ENCODE peak calls at places on chromosomes 6 and 20, in seven cellular contexts. One of them, this sample, is unnamed.

GRCh38 chr6:97459986-97460385 is 177.0 kb upstream of the MMS22L start:
- DNase-seq in adrenal gland: no peak
- DNase-seq in KG1: no peak
- DNase-seq in left lung: no peak
- DNase-seq in renal cortical epithelial cell: no peak
- DNase-seq in thyroid gland: no peak
- DNase-seq in cardiac muscle cell: no peak
- DNase-seq in this sample: no peak

GRCh38 chr6:97396880-97397279 is 113.9 kb upstream of the MMS22L start:
- DNase-seq in adrenal gland: no peak
- DNase-seq in KG1: no peak
- DNase-seq in left lung: no peak
- DNase-seq in renal cortical epithelial cell: no peak
- DNase-seq in thyroid gland: no peak
- DNase-seq in cardiac muscle cell: no peak
- DNase-seq in this sample: no peak

GRCh38 chr6:18186033-18186432 is 30.8 kb downstream of the KDM1B start:
- DNase-seq in adrenal gland: no peak
- DNase-seq in KG1: no peak
- DNase-seq in left lung: peak; percentile 66
- DNase-seq in renal cortical epithelial cell: peak; percentile 31
- DNase-seq in thyroid gland: peak; percentile 96
- DNase-seq in cardiac muscle cell: peak; percentile 22
- DNase-seq in this sample: no peak

GRCh38 chr6:137011406-137011805 is 33.4 kb downstream of the IL20RA start:
- DNase-seq in adrenal gland: no peak
- DNase-seq in KG1: no peak
- DNase-seq in left lung: no peak
- DNase-seq in renal cortical epithelial cell: no peak
- DNase-seq in thyroid gland: no peak
- DNase-seq in cardiac muscle cell: no peak
- DNase-seq in this sample: peak; percentile 7

GRCh38 chr20:10731190-10731955 is 57.6 kb upstream of the JAG1 start:
- DNase-seq in adrenal gland: no peak
- DNase-seq in KG1: no peak
- DNase-seq in left lung: no peak
- DNase-seq in renal cortical epithelial cell: peak; percentile 46
- DNase-seq in thyroid gland: no peak
- DNase-seq in cardiac muscle cell: no peak
- DNase-seq in this sample: no peak

GRCh38 chr6:67451874-67452273 is 1183.2 kb upstream of the ADGRB3 start:
- DNase-seq in adrenal gland: no peak
- DNase-seq in KG1: no peak
- DNase-seq in left lung: no peak
- DNase-seq in renal cortical epithelial cell: no peak
- DNase-seq in thyroid gland: no peak
- DNase-seq in cardiac muscle cell: no peak
- DNase-seq in this sample: no peak

GRCh38 chr20:63293456-63293855 is 470 bp downstream of the COL20A1 start:
- DNase-seq in adrenal gland: no peak
- DNase-seq in KG1: no peak
- DNase-seq in left lung: no peak
- DNase-seq in renal cortical epithelial cell: no peak
- DNase-seq in thyroid gland: no peak
- DNase-seq in cardiac muscle cell: no peak
- DNase-seq in this sample: no peak

GRCh38 chr6:31128093-31128676 is 7.9 kb upstream of the CDSN start:
- DNase-seq in adrenal gland: peak; percentile 75
- DNase-seq in KG1: peak; percentile 40
- DNase-seq in left lung: no peak
- DNase-seq in renal cortical epithelial cell: peak; percentile 41
- DNase-seq in thyroid gland: peak; percentile 72
- DNase-seq in cardiac muscle cell: peak; percentile 48
- DNase-seq in this sample: peak; percentile 53

GRCh38 chr6:138765896-138766487 is 7.6 kb upstream of the CCDC28A start:
- DNase-seq in adrenal gland: no peak
- DNase-seq in KG1: no peak
- DNase-seq in left lung: no peak
- DNase-seq in renal cortical epithelial cell: peak; percentile 51
- DNase-seq in thyroid gland: no peak
- DNase-seq in cardiac muscle cell: peak; percentile 67
- DNase-seq in this sample: peak; percentile 62

GRCh38 chr6:88573971-88574370 is 389.4 kb downstream of the RNGTT start:
- DNase-seq in adrenal gland: no peak
- DNase-seq in KG1: no peak
- DNase-seq in left lung: no peak
- DNase-seq in renal cortical epithelial cell: no peak
- DNase-seq in thyroid gland: no peak
- DNase-seq in cardiac muscle cell: no peak
- DNase-seq in this sample: no peak

GRCh38 chr20:38123021-38123587 is 42.0 kb downstream of the TGM2 start:
- DNase-seq in adrenal gland: peak; percentile 58
- DNase-seq in KG1: no peak
- DNase-seq in left lung: no peak
- DNase-seq in renal cortical epithelial cell: no peak
- DNase-seq in thyroid gland: no peak
- DNase-seq in cardiac muscle cell: peak; percentile 53
- DNase-seq in this sample: no peak

GRCh38 chr6:16146527-16146955 is 17.7 kb downstream of the MYLIP start:
- DNase-seq in adrenal gland: no peak
- DNase-seq in KG1: no peak
- DNase-seq in left lung: no peak
- DNase-seq in renal cortical epithelial cell: no peak
- DNase-seq in thyroid gland: no peak
- DNase-seq in cardiac muscle cell: no peak
- DNase-seq in this sample: peak; percentile 59

GRCh38 chr6:159806021-159806458 is 6.0 kb downstream of the PNLDC1 start:
- DNase-seq in adrenal gland: no peak
- DNase-seq in KG1: no peak
- DNase-seq in left lung: no peak
- DNase-seq in renal cortical epithelial cell: peak; percentile 68
- DNase-seq in thyroid gland: no peak
- DNase-seq in cardiac muscle cell: peak; percentile 83
- DNase-seq in this sample: no peak

GRCh38 chr6:139587469-139587868 is 213.0 kb upstream of the CITED2 start:
- DNase-seq in adrenal gland: no peak
- DNase-seq in KG1: no peak
- DNase-seq in left lung: no peak
- DNase-seq in renal cortical epithelial cell: peak; percentile 96
- DNase-seq in thyroid gland: no peak
- DNase-seq in cardiac muscle cell: peak; percentile 79
- DNase-seq in this sample: peak; percentile 86

GRCh38 chr6:144536079-144536478 is 250.9 kb downstream of the UTRN start:
- DNase-seq in adrenal gland: no peak
- DNase-seq in KG1: no peak
- DNase-seq in left lung: no peak
- DNase-seq in renal cortical epithelial cell: no peak
- DNase-seq in thyroid gland: no peak
- DNase-seq in cardiac muscle cell: no peak
- DNase-seq in this sample: no peak

GRCh38 chr6:70299456-70299855 is 3.4 kb downstream of the COL9A1 start:
- DNase-seq in adrenal gland: no peak
- DNase-seq in KG1: no peak
- DNase-seq in left lung: no peak
- DNase-seq in renal cortical epithelial cell: peak; percentile 15
- DNase-seq in thyroid gland: no peak
- DNase-seq in cardiac muscle cell: peak; percentile 35
- DNase-seq in this sample: peak; percentile 23

GRCh38 chr6:87730310-87730709 is 28.3 kb upstream of the AKIRIN2 start:
- DNase-seq in adrenal gland: peak; percentile 89
- DNase-seq in KG1: no peak
- DNase-seq in left lung: peak; percentile 58
- DNase-seq in renal cortical epithelial cell: peak; percentile 28
- DNase-seq in thyroid gland: peak; percentile 18
- DNase-seq in cardiac muscle cell: no peak
- DNase-seq in this sample: no peak

GRCh38 chr20:6501061-6501460 is 266.4 kb upstream of the BMP2 start:
- DNase-seq in adrenal gland: peak; percentile 37
- DNase-seq in KG1: no peak
- DNase-seq in left lung: no peak
- DNase-seq in renal cortical epithelial cell: peak; percentile 97
- DNase-seq in thyroid gland: no peak
- DNase-seq in cardiac muscle cell: peak; percentile 47
- DNase-seq in this sample: peak; percentile 35

GRCh38 chr6:14709066-14709670 is 536.7 kb upstream of the JARID2 start:
- DNase-seq in adrenal gland: no peak
- DNase-seq in KG1: no peak
- DNase-seq in left lung: no peak
- DNase-seq in renal cortical epithelial cell: no peak
- DNase-seq in thyroid gland: no peak
- DNase-seq in cardiac muscle cell: no peak
- DNase-seq in this sample: no peak

GRCh38 chr6:161273356-161273751 is 507 bp downstream of the AGPAT4 start:
- DNase-seq in adrenal gland: no peak
- DNase-seq in KG1: peak; percentile 5
- DNase-seq in left lung: no peak
- DNase-seq in renal cortical epithelial cell: no peak
- DNase-seq in thyroid gland: no peak
- DNase-seq in cardiac muscle cell: peak; percentile 65
- DNase-seq in this sample: peak; percentile 88

GRCh38 chr6:117728626-117729025 is 53.4 kb downstream of the NUS1 start:
- DNase-seq in adrenal gland: no peak
- DNase-seq in KG1: no peak
- DNase-seq in left lung: no peak
- DNase-seq in renal cortical epithelial cell: no peak
- DNase-seq in thyroid gland: no peak
- DNase-seq in cardiac muscle cell: no peak
- DNase-seq in this sample: no peak

GRCh38 chr6:16723833-16724232 is 37.4 kb downstream of the ATXN1 start:
- DNase-seq in adrenal gland: no peak
- DNase-seq in KG1: no peak
- DNase-seq in left lung: no peak
- DNase-seq in renal cortical epithelial cell: peak; percentile 97
- DNase-seq in thyroid gland: no peak
- DNase-seq in cardiac muscle cell: peak; percentile 91
- DNase-seq in this sample: peak; percentile 96

GRCh38 chr20:36399147-36399968 is 93.2 kb downstream of the DLGAP4 start:
- DNase-seq in adrenal gland: peak; percentile 79
- DNase-seq in KG1: no peak
- DNase-seq in left lung: no peak
- DNase-seq in renal cortical epithelial cell: peak; percentile 25
- DNase-seq in thyroid gland: peak; percentile 8
- DNase-seq in cardiac muscle cell: peak; percentile 35
- DNase-seq in this sample: peak; percentile 54

GRCh38 chr6:129719692-129720091 is 9.7 kb upstream of the ARHGAP18 start:
- DNase-seq in adrenal gland: no peak
- DNase-seq in KG1: no peak
- DNase-seq in left lung: no peak
- DNase-seq in renal cortical epithelial cell: no peak
- DNase-seq in thyroid gland: no peak
- DNase-seq in cardiac muscle cell: peak; percentile 76
- DNase-seq in this sample: no peak

GRCh38 chr6:111800821-111801220 is 72.4 kb downstream of the FYN start:
- DNase-seq in adrenal gland: no peak
- DNase-seq in KG1: no peak
- DNase-seq in left lung: no peak
- DNase-seq in renal cortical epithelial cell: no peak
- DNase-seq in thyroid gland: no peak
- DNase-seq in cardiac muscle cell: no peak
- DNase-seq in this sample: no peak

GRCh38 chr6:80250391-80250997 is 144.0 kb downstream of the BCKDHB start:
- DNase-seq in adrenal gland: no peak
- DNase-seq in KG1: no peak
- DNase-seq in left lung: no peak
- DNase-seq in renal cortical epithelial cell: no peak
- DNase-seq in thyroid gland: no peak
- DNase-seq in cardiac muscle cell: peak; percentile 12
- DNase-seq in this sample: no peak

GRCh38 chr6:126723541-126724170 is 383.7 kb downstream of the CENPW start:
- DNase-seq in adrenal gland: no peak
- DNase-seq in KG1: no peak
- DNase-seq in left lung: no peak
- DNase-seq in renal cortical epithelial cell: no peak
- DNase-seq in thyroid gland: no peak
- DNase-seq in cardiac muscle cell: no peak
- DNase-seq in this sample: no peak

GRCh38 chr6:113636357-113636824 is 220.8 kb upstream of the MARCKS start:
- DNase-seq in adrenal gland: no peak
- DNase-seq in KG1: no peak
- DNase-seq in left lung: no peak
- DNase-seq in renal cortical epithelial cell: peak; percentile 51
- DNase-seq in thyroid gland: no peak
- DNase-seq in cardiac muscle cell: peak; percentile 31
- DNase-seq in this sample: peak; percentile 28

GRCh38 chr20:25056601-25057233 is 1.2 kb downstream of the ACSS1 start:
- DNase-seq in adrenal gland: no peak
- DNase-seq in KG1: no peak
- DNase-seq in left lung: peak; percentile 35
- DNase-seq in renal cortical epithelial cell: no peak
- DNase-seq in thyroid gland: peak; percentile 17
- DNase-seq in cardiac muscle cell: peak; percentile 25
- DNase-seq in this sample: no peak

GRCh38 chr20:49824206-49824605 is 11.6 kb downstream of the SLC9A8 start:
- DNase-seq in adrenal gland: no peak
- DNase-seq in KG1: no peak
- DNase-seq in left lung: no peak
- DNase-seq in renal cortical epithelial cell: peak; percentile 42
- DNase-seq in thyroid gland: no peak
- DNase-seq in cardiac muscle cell: no peak
- DNase-seq in this sample: no peak

GRCh38 chr6:16698988-16699868 is 62.0 kb downstream of the ATXN1 start:
- DNase-seq in adrenal gland: no peak
- DNase-seq in KG1: no peak
- DNase-seq in left lung: no peak
- DNase-seq in renal cortical epithelial cell: peak; percentile 83
- DNase-seq in thyroid gland: no peak
- DNase-seq in cardiac muscle cell: peak; percentile 26
- DNase-seq in this sample: no peak